ENCODE peak calls at places on chromosomes 16 and 17, in eight cellular contexts. B is KBM-7, S is T-helper 1 cell, T is hypothalamus, G is activated gamma-delta T cell treated with Interleukin-2 at 50 U/mL for 16 hours, Y is G401, W is T-helper 17 cell, Q is brain microvascular endothelial cell. F is an unnamed sample.

GRCh38 chr16:68291227-68291626 is 19.5 kb downstream of the SLC7A6OS start:
- DNase-seq in Y (no peak), T (no peak), W (no peak), Q (no peak), G (no peak), B (no peak), S (no peak), F (no peak)

GRCh38 chr16:58465817-58466216 is 34.1 kb upstream of the NDRG4 start:
- DNase-seq in T (no peak), Q (no peak), Y (no peak), S (no peak), W (no peak), G (no peak), B (no peak), F (no peak)

GRCh38 chr17:27677191-27677590 is 46.2 kb downstream of the LGALS9 start:
- DNase-seq in Q (no peak), B (no peak), Y (no peak), W (no peak), S (no peak), T (no peak), G (no peak), F (no peak)

GRCh38 chr17:80845121-80845862 is 146.3 kb upstream of the CHMP6 start:
- DNase-seq in T (no peak), W (no peak), Q (no peak), Y (no peak), B (no peak), G (no peak), S (no peak), F (no peak)

GRCh38 chr17:21278304-21279197 is 6.0 kb upstream of the MAP2K3 start:
- DNase-seq in Y (no peak), Q (no peak), G (no peak), S (peak), B (peak), T (no peak), W (no peak), F (no peak)

GRCh38 chr17:72008236-72008874 is 112.5 kb upstream of the SOX9 start:
- DNase-seq in W (no peak), B (no peak), Y (no peak), G (no peak), S (no peak), Q (peak), T (no peak), F (no peak)

GRCh38 chr17:2054740-2055493 is at the start of gene HIC1:
- DNase-seq in T (peak), Q (no peak), B (peak), Y (peak), G (peak), S (peak), W (peak), F (peak)

GRCh38 chr16:69399361-69399760 is 13.6 kb upstream of the TERF2 start:
- DNase-seq in W (no peak), B (no peak), S (no peak), G (no peak), T (no peak), Q (no peak), Y (no peak), F (no peak)

F was measured in posterior cingulate gyrus.